ENCODE peak calls at places on chromosome 1, in eight cellular contexts. D is HFFc6, O is GM12864, V is HuH-7, M is AG10803, U is nucleus accumbens, H is GM10248, R is progenitor cell of endocrine pancreas. P is an unnamed sample.
A peak's percentile ranks its signal among the peaks of the same experiment; 100 is the strongest.

GRCh38 chr1:181390350-181391080 is 92.8 kb upstream of the CACNA1E start:
- DNase-seq in D (no peak), O (no peak), V (no peak), M (no peak), U (no peak), H (no peak), R (no peak), P (no peak)

GRCh38 chr1:35211113-35211399 is 18.1 kb upstream of the SFPQ start:
- DNase-seq in D (no peak), O (no peak), V (no peak), M (no peak), U (no peak), H (no peak), R (no peak), P (no peak)

GRCh38 chr1:96987186-96987703 is 265.7 kb downstream of the PTBP2 start:
- DNase-seq in D (no peak), O (no peak), V (no peak), M (no peak), U (no peak), H (no peak), R (no peak), P (no peak)

GRCh38 chr1:19648689-19649088 is 4.6 kb downstream of the NBL1 start:
- DNase-seq in D (no peak), O (no peak), V (no peak), M (peak; percentile 46), U (no peak), H (no peak), R (no peak), P (no peak)

GRCh38 chr1:224333939-224334701 is 4.1 kb upstream of the NVL start:
- DNase-seq in D (peak; percentile 80), O (no peak), V (no peak), M (peak; percentile 56), U (no peak), H (no peak), R (no peak), P (no peak)

GRCh38 chr1:194281372-194281771 is 1095.0 kb upstream of the B3GALT2 start:
- DNase-seq in D (no peak), O (no peak), V (no peak), M (no peak), U (no peak), H (no peak), R (no peak), P (no peak)

GRCh38 chr1:23090056-23090455 is 70.8 kb downstream of the KDM1A start:
- DNase-seq in D (no peak), O (no peak), V (no peak), M (no peak), U (no peak), H (no peak), R (no peak), P (no peak)

GRCh38 chr1:200432586-200432985 is 22.8 kb upstream of the ZNF281 start:
- DNase-seq in D (no peak), O (no peak), V (no peak), M (no peak), U (no peak), H (no peak), R (no peak), P (no peak)

GRCh38 chr1:87632232-87632631 is 303.6 kb downstream of the LMO4 start:
- DNase-seq in D (no peak), O (no peak), V (no peak), M (no peak), U (no peak), H (no peak), R (no peak), P (no peak)